ENCODE peak calls at places on chromosomes 1 and 21, in four cellular contexts. D is spleen, W is sigmoid colon, O is HCT116. L is an unnamed sample.

GRCh38 chr1:7526867-7527732 is 244.0 kb upstream of the VAMP3 start:
- DNase-seq in D (peak; percentile 51), W (no peak), O (no peak), L (no peak)

GRCh38 chr1:194387531-194387930 is 1201.1 kb upstream of the B3GALT2 start:
- DNase-seq in O (no peak), D (no peak), W (no peak), L (no peak)

GRCh38 chr1:116671835-116672234 is 4.3 kb upstream of the IGSF3 start:
- DNase-seq in D (no peak), O (no peak), W (no peak), L (no peak)

GRCh38 chr1:208219659-208220282 is 24.4 kb downstream of the PLXNA2 start:
- DNase-seq in W (peak; percentile 84), D (no peak), O (no peak), L (no peak)

GRCh38 chr1:187987236-187987776 is 1158.6 kb downstream of the PLA2G4A start:
- DNase-seq in W (no peak), O (no peak), D (no peak), L (no peak)

GRCh38 chr1:60425528-60425927 is 352.0 kb upstream of the C1orf87 start:
- DNase-seq in D (no peak), W (no peak), O (peak; percentile 10), L (no peak)

GRCh38 chr1:8121261-8122159 is 95.4 kb upstream of the ERRFI1 start:
- DNase-seq in O (peak; percentile 95), D (no peak), W (peak; percentile 95), L (peak; percentile 97)

GRCh38 chr1:152182942-152183341 is 23.9 kb upstream of the RPTN start:
- DNase-seq in W (no peak), O (no peak), D (no peak), L (no peak)

GRCh38 chr1:11273595-11274234 is 717 bp downstream of the UBIAD1 start:
- DNase-seq in D (no peak), W (no peak), O (no peak), L (no peak)

GRCh38 chr1:61120998-61121397 is 38.6 kb downstream of the NFIA start:
- DNase-seq in W (no peak), D (no peak), O (no peak), L (no peak)

GRCh38 chr1:213533125-213533524 is 454.6 kb upstream of the PROX1 start:
- DNase-seq in O (no peak), D (no peak), W (no peak), L (no peak)

GRCh38 chr1:18575620-18576019 is 55.0 kb upstream of the PAX7 start:
- DNase-seq in W (peak; percentile 69), D (no peak), O (peak; percentile 38), L (no peak)

GRCh38 chr1:212518188-212518951 is 85.7 kb downstream of the NENF start:
- DNase-seq in W (no peak), O (no peak), D (no peak), L (no peak)

GRCh38 chr1:25958475-25958874 is 39.4 kb downstream of the PAFAH2 start:
- DNase-seq in D (no peak), O (no peak), W (no peak), L (no peak)

GRCh38 chr21:34835526-34835925 is 166.7 kb downstream of the CLIC6 start:
- DNase-seq in W (peak; percentile 82), D (no peak), O (no peak), L (no peak)
- TF ChIP-seq POLR2AphosphoS5 in W (no peak), D (no peak), O (no peak), L (peak; percentile 13)

GRCh38 chr21:29939859-29940245 is at the start of gene GRIK1:
- DNase-seq in W (no peak), D (no peak), O (no peak), L (no peak)
- H3K4me3 ChIP-seq in W (no peak within 1 kb of the TSS), D (peak within 1 kb of the TSS; percentile 9), O (no peak within 1 kb of the TSS), L (peak within 1 kb of the TSS; percentile 13)

DNA sequence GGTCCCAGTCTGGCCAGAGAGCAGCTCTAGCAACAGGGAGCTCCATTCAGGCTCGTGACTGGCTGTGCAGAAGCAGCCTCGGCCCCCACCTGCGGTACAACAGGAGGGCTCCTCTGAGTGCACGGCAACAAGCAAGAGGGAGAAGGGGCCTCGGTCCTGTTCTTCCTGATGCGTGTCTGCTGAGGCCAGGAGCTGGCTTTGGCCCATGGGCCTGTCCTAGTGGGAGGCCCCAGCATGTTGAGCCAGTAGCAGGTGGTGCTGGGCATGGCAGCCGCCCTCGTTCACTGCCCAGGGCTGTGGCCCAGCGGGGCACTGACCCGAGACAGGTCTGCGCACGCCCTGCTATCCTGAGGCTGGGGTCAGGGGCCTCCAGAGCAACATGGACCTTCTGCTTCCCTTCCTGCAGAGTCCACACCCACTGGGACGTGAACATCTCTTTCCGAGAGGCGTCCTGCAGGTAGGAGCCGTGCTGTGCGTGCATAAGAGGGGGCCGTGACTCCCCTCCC is 7.0 kb downstream of the SAMD11 start:
- DNase-seq in D (no peak), O (no peak), W (no peak), L (no peak)
- TF ChIP-seq POLR2AphosphoS5 in D (no peak), O (no peak), W (no peak), L (no peak)

GRCh38 chr1:100780826-100781225 is 61.3 kb downstream of the VCAM1 start:
- DNase-seq in D (no peak), O (no peak), W (no peak), L (no peak)

GRCh38 chr1:100782473-100783010 is 63.0 kb downstream of the VCAM1 start:
- DNase-seq in D (no peak), W (no peak), O (no peak), L (no peak)

GRCh38 chr1:100786870-100787269 is 67.3 kb downstream of the VCAM1 start:
- DNase-seq in D (no peak), O (no peak), W (no peak), L (no peak)

DNA sequence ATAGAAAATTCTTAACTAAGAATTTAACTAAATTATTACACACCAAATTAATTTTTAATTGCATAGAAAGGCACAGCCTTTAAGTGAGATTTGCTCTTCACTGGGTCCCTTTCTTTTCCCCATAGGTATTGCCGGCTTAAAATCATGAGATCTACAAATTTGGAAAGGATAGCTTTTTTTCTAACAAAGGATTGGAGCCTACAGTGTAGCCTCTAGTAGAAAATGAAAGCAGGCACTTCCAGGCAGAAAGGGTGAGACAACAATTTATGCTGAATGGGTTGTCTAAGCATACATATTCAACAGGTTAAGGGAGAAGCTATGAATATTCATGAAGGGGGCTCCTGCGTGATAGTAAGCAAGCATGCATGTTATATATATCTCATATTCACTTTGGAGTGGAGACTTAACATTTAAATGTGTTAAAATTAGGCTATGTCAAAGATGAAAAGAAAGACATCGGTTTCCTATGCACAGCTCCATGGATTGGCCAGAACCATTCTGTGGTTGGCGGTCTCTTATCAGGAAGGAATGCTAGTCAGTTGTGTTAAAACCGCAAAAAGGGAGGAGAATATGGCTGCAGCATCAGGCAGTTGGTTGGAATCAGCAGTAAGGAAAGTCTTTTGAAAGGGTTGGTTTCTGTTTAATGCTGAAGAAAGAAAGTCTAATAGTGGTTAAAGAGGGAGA is 66.0 kb downstream of the VCAM1 start:
- DNase-seq in D (no peak), W (no peak), O (no peak), L (no peak)
- H3K4me3 ChIP-seq in D (no peak overlapping the region), W (no peak overlapping the region), O (no peak overlapping the region), L (no peak overlapping the region)

DNA sequence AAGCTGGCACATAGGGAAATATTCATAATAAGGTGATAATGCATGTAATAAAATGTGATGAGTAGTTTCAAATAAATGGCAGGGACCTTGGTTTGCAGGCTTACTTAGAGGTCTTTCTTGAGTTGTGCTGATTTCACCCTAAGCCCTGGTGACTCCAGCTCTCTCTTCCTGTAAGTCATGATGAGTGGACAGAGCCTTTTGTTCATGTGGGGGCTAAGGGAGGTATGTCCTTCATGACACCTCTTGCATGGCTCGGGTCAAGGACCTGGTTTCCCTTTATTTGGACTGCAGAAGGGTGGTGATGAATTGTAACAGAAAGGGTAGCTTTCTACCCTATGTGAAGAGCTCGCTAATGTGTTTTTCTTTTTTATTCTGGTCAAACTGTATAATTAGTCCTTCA is 166.8 kb downstream of the GABPA start:
- DNase-seq in D (no peak), W (no peak), O (no peak), L (no peak)
- TF ChIP-seq POLR2AphosphoS5 in D (no peak), W (no peak), O (no peak), L (no peak)

DNA sequence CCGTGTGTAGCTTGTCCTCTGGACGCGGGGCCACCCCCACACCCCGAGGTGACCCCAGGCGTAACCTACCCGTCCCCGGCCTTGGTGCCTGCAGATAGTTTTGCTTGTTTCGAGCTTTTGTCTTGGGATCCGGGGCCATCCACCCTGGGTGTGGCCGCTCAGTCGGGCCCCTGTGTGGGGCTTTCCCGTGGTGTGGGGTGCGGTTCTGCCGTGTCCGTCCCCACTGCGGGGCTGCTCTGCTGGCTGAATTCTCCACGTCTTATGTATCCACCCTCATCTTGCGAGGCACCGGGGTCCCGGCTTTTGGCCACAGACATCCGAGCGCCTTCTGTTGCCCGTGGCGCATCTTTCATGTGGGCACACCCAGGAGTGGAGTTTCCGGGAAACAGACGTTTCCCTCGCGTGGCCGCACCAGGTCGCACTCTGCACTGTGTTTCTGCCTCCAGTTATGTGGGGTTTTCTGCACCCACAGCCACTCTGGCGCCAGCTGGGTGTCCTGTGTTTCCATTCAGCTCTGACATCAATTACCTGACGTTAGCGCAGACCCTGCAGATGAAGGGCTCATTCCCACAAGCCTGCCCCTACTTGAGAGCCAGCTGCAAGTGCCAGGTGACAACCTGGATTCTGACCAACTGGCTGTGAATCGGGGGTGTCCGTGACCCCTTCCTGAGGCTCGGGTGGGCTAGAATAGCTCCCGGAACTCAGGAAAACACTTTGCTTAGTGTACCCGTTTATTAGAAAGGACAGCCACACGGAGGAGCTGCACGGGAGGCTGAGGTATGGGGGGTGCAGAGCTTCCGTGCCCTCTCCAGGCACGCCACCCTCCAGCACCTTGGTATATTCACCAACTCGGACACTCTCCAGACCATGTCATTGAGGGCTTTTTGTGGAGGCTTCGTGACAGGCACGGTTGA is 65.1 kb downstream of the PRKCZ start:
- DNase-seq in O (no peak), W (no peak), D (no peak), L (no peak)
- H3K4me3 ChIP-seq in O (no peak overlapping the region), W (no peak overlapping the region), D (no peak overlapping the region), L (no peak overlapping the region)